ENCODE peak calls at places on chromosome 14, in six cellular contexts. U is ascending aorta, O is OCI-LY7, P is uterus, H is spleen, M is breast epithelium. T is an unnamed sample. For H3K4me1, the result is how much of the 10 kb centered on the place peaks cover.

GRCh38 chr14:68486809-68487208 is 306.1 kb downstream of the ZFP36L1 start:
- DNase-seq in U (no peak), O (no peak), P (no peak), H (no peak), M (no peak), T (no peak)

GRCh38 chr14:34368115-34368970 is 93.7 kb downstream of the SPTSSA start:
- DNase-seq in U (no peak), O (no peak), P (no peak), H (no peak), M (no peak), T (no peak)

GRCh38 chr14:26526132-26526531 is 71.7 kb downstream of the NOVA1 start:
- DNase-seq in U (no peak), O (no peak), P (no peak), H (no peak), M (no peak), T (no peak)

GRCh38 chr14:49303952-49304516 is 282.1 kb downstream of the RPS29 start:
- DNase-seq in U (no peak), O (peak), P (no peak), H (no peak), M (no peak), T (no peak)

GRCh38 chr14:99529899-99530298 is 48.7 kb downstream of the CCNK start:
- DNase-seq in U (no peak), O (no peak), P (no peak), H (no peak), M (no peak), T (no peak)

GRCh38 chr14:57182760-57183503 is 85.8 kb downstream of the EXOC5 start:
- DNase-seq in U (no peak), O (peak), P (no peak), H (no peak), M (no peak), T (no peak)

GRCh38 chr14:44961151-44961729 is 507 bp downstream of the KLHL28 start:
- DNase-seq in U (peak), O (peak), P (peak), H (peak), M (peak), T (peak)

GRCh38 chr14:58873228-58873953 is 235.6 kb downstream of the DACT1 start:
- DNase-seq in U (no peak), O (no peak), P (no peak), H (no peak), M (no peak), T (no peak)

GRCh38 chr14:96997996-96998395 is 200.8 kb downstream of the VRK1 start:
- DNase-seq in U (no peak), O (no peak), P (no peak), H (no peak), M (no peak), T (no peak)

GRCh38 chr14:38948171-38948570 is 154.9 kb downstream of the SEC23A start:
- DNase-seq in U (no peak), O (no peak), P (no peak), H (no peak), M (no peak), T (no peak)

GRCh38 chr14:58430156-58430555 is 2.6 kb downstream of the KIAA0586 start:
- DNase-seq in U (no peak), O (peak), P (no peak), H (no peak), M (no peak), T (no peak)

GRCh38 chr14:77641207-77641533 is 24.7 kb upstream of the SPTLC2 start:
- DNase-seq in U (no peak), O (peak), P (no peak), H (no peak), M (no peak), T (no peak)

GRCh38 chr14:89219056-89219455 is 198.0 kb downstream of the FOXN3 start:
- DNase-seq in U (no peak), O (no peak), P (no peak), H (no peak), M (no peak), T (no peak)

GRCh38 chr14:89215166-89215940 is 201.7 kb downstream of the FOXN3 start:
- DNase-seq in U (no peak), O (no peak), P (no peak), H (no peak), M (no peak), T (no peak)

GRCh38 chr14:89214221-89214965 is 202.6 kb downstream of the FOXN3 start:
- DNase-seq in U (peak), O (no peak), P (no peak), H (no peak), M (peak), T (no peak)

GRCh38 chr14:89221109-89221508 is 195.9 kb downstream of the FOXN3 start:
- DNase-seq in U (no peak), O (no peak), P (no peak), H (no peak), M (no peak), T (peak)

GRCh38 chr14:89217876-89218275 is 199.2 kb downstream of the FOXN3 start:
- DNase-seq in U (no peak), O (no peak), P (peak), H (no peak), M (no peak), T (no peak)
- H3K4me1 ChIP-seq in U (under half), O (under half), P (under half), H (under half), M (under half), T (under half)

GRCh38 chr14:23021969-23022368 is 12.0 kb upstream of the C14orf93 start:
- DNase-seq in U (no peak), O (no peak), P (no peak), H (no peak), M (no peak), T (no peak)

GRCh38 chr14:23022849-23023499 is 11.7 kb downstream of the PSMB5 start:
- DNase-seq in U (peak), O (no peak), P (no peak), H (no peak), M (no peak), T (no peak)

GRCh38 chr14:23025181-23025788 is 9.4 kb downstream of the PSMB5 start:
- DNase-seq in U (no peak), O (no peak), P (no peak), H (no peak), M (no peak), T (no peak)

GRCh38 chr14:23024612-23025075 is 10.1 kb downstream of the PSMB5 start:
- DNase-seq in U (peak), O (no peak), P (no peak), H (no peak), M (no peak), T (no peak)

DNA sequence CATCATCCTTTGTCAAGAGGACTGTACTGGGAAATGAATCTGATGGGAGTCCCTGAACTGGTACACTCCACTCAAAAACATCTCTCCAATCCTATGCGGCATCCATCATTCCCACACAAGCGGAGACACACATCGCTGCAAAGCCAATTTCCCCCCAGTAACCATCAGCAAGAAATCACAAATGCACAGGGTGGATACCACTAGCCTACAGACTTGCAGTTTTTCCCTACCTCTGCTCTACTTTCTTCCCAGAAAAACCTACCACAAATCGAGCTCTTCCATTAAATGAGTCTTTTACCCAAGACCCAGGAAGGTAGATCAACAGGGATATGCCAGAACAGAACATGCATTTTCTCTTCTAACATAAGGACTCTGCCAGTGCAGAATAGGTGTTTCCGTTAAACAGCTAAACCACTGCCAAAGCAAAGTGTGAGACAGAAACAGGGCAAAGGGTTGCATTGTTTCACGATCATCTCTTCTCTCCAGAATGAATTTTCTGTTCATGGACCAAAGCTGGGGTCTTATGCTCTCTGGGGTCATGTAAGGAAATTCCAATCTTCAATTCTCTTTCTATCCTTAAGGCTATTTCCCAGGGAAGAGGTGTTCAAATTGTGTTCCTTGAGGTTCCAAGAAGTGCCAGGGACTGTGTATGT is 11.1 kb downstream of the PSMB5 start:
- DNase-seq in U (peak), O (no peak), P (no peak), H (no peak), M (no peak), T (no peak)
- H3K27ac ChIP-seq in U (no peak), O (no peak), P (no peak), H (no peak), M (no peak), T (peak)

DNA sequence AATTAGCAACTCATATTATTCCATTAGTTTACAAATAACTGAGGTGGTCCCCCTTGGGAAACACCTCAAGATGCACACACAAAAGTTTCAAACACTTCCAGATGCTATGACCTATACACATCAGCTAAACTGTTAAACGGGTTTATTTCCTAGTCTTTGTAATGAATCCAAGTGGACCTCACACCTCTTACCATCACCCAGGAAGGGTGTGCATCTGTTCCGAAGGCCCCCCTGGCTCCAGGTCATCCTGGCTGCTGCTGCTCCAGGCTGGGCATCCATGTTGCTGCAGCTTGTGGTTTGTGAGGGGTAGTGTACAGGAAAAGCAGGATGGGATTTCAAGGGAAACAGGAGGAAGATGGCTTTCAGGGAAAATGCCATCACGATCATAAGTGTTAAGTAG is 6.8 kb downstream of the HNRNPC start:
- DNase-seq in U (no peak), O (no peak), P (no peak), H (no peak), M (no peak), T (no peak)
- H3K4me3 ChIP-seq in U (no peak), O (no peak), P (no peak), H (peak), M (no peak), T (peak)

GRCh38 chr14:94562019-94562418 is 777 bp downstream of the SERPINA4 start:
- DNase-seq in U (no peak), O (no peak), P (no peak), H (no peak), M (no peak), T (no peak)
- H3K4me1 ChIP-seq in U (under half), O (under half), P (under half), H (under half), M (under half), T (under half)

GRCh38 chr14:71672596-71672995 is 259.6 kb upstream of the RGS6 start:
- DNase-seq in U (no peak), O (no peak), P (no peak), H (no peak), M (no peak), T (no peak)
- H3K27ac ChIP-seq in U (no peak), O (no peak), P (no peak), H (no peak), M (no peak), T (no peak)

GRCh38 chr14:64719601-64720000 is 15.4 kb downstream of the PLEKHG3 start:
- DNase-seq in U (peak), O (no peak), P (no peak), H (no peak), M (no peak), T (no peak)
- H3K4me3 ChIP-seq in U (peak), O (no peak), P (no peak), H (no peak), M (no peak), T (no peak)

DNA sequence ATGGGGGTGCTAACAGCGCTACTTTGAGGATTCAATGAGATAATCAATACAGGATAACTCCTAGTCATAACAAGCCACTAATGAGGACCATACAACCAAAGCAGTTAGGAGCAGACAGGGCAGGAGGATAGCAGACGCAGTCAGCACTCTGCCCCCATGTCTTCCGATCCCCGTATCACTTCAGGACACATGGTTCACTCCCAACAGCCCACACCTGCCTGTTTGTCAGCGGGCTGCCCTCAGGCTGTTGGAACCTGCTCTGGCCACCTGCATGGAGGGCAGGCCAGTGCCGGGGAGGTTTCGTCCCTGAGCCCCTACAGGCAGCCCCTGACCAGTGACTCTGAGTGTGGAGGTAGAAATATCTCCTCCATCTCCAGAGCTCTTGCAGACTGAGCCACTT is 37.1 kb upstream of the LTBP2 start:
- DNase-seq in U (no peak), O (no peak), P (no peak), H (peak), M (no peak), T (no peak)
- H3K4me1 ChIP-seq in U (under half), O (under half), P (under half), H (under half), M (under half), T (under half)

GRCh38 chr14:23006544-23007419 is 3.2 kb downstream of the C14orf93 start:
- DNase-seq in U (peak), O (peak), P (peak), H (peak), M (peak), T (peak)
- H3K27ac ChIP-seq in U (peak), O (peak), P (peak), H (peak), M (peak), T (peak)

GRCh38 chr14:70943838-70944237 is 36.6 kb downstream of the PCNX1 start:
- DNase-seq in U (no peak), O (peak), P (no peak), H (no peak), M (no peak), T (no peak)
- H3K4me3 ChIP-seq in U (no peak), O (no peak), P (no peak), H (no peak), M (no peak), T (no peak)

T was measured in naive thymus-derived CD4-positive, alpha-beta T cell.